ENCODE peak calls at places on chromosomes 1 and 21, in five cellular contexts. O is NCI-H446; V is amniotic stem cell; F is CD4-positive, alpha-beta T cell; Q is AG10803. J is an unnamed sample.
A peak's percentile ranks its signal among the peaks of the same experiment; 100 is the strongest.

GRCh38 chr1:216600730-216601426 is 122.4 kb downstream of the ESRRG start:
- DNase-seq in F (no peak), Q (peak; percentile 71), V (peak; percentile 43), O (no peak), J (peak; percentile 77)

GRCh38 chr1:62826892-62827291 is 43.0 kb downstream of the ATG4C start:
- DNase-seq in V (no peak), F (no peak), O (no peak), Q (no peak), J (peak; percentile 37)

GRCh38 chr1:87329051-87329755 is 523 bp downstream of the LMO4 start:
- DNase-seq in F (peak; percentile 49), Q (peak; percentile 35), O (peak; percentile 22), V (no peak), J (peak; percentile 53)

GRCh38 chr1:46102769-46103476 is 29.5 kb downstream of the PIK3R3 start:
- DNase-seq in F (no peak), Q (no peak), V (no peak), O (no peak), J (no peak)

GRCh38 chr1:205453466-205453865 is 2.4 kb downstream of the BLACAT1 start:
- DNase-seq in V (no peak), O (no peak), Q (no peak), F (no peak), J (no peak)

GRCh38 chr1:213983589-213984386 is 4.0 kb upstream of the PROX1 start:
- DNase-seq in V (no peak), Q (no peak), O (no peak), F (no peak), J (no peak)

GRCh38 chr1:9842073-9842711 is 18.4 kb upstream of the CLSTN1 start:
- DNase-seq in F (no peak), O (peak; percentile 95), Q (no peak), V (no peak), J (no peak)

GRCh38 chr1:217907504-217907903 is 276.4 kb downstream of the SPATA17 start:
- DNase-seq in V (no peak), F (no peak), Q (no peak), O (no peak), J (peak; percentile 16)

GRCh38 chr1:59219926-59220325 is 77.0 kb upstream of the FGGY start:
- DNase-seq in V (no peak), Q (no peak), O (no peak), F (no peak), J (no peak)

GRCh38 chr21:38352536-38353219 is 95.9 kb downstream of the KCNJ15 start:
- DNase-seq in O (peak; percentile 65), V (peak; percentile 59), Q (peak; percentile 79), F (peak; percentile 50), J (peak; percentile 76)

GRCh38 chr1:58584082-58584895 is 7.2 kb upstream of the TACSTD2 start:
- DNase-seq in V (peak; percentile 66), F (no peak), O (no peak), Q (peak; percentile 97), J (peak; percentile 98)

J was measured in EH.